ENCODE peak calls at places on chromosomes 2 and 18, in six cellular contexts. G, B, Y, A, M and R are unnamed samples.

GRCh38 chr18:48488388-48488850 is 50.4 kb upstream of the CTIF start:
- DNase-seq in M (peak), B (peak), A (no peak), G (no peak), Y (peak), R (peak)

GRCh38 chr2:242034138-242034537 is 164.6 kb downstream of the RTP5 start:
- DNase-seq in Y (no peak), A (no peak), G (no peak), M (no peak), B (no peak), R (no peak)

GRCh38 chr2:67799889-67800288 is 262.9 kb downstream of the C1D start:
- DNase-seq in G (no peak), B (no peak), A (no peak), M (no peak), Y (no peak), R (no peak)

GRCh38 chr18:63074987-63075404 is 244.6 kb downstream of the BCL2 start:
- DNase-seq in B (peak), A (peak), Y (peak), M (peak), G (peak), R (peak)

GRCh38 chr18:21296045-21296444 is 54.0 kb downstream of the GREB1L start:
- DNase-seq in Y (no peak), B (no peak), A (no peak), G (no peak), M (no peak), R (no peak)

GRCh38 chr2:189015378-189015777 is 41.2 kb downstream of the COL3A1 start:
- DNase-seq in G (no peak), M (peak), A (no peak), Y (no peak), B (no peak), R (peak)

GRCh38 chr2:237162959-237163358 is 77.3 kb downstream of the COPS8 start:
- DNase-seq in B (no peak), Y (no peak), M (no peak), A (no peak), G (no peak), R (no peak)

GRCh38 chr2:140472676-140473075 is 1658.1 kb downstream of the LRP1B start:
- DNase-seq in G (no peak), A (no peak), M (peak), Y (no peak), B (no peak), R (no peak)

GRCh38 chr18:12742453-12742852 is 39.6 kb downstream of the PSMG2 start:
- DNase-seq in B (peak), G (no peak), A (no peak), Y (peak), M (peak), R (no peak)

GRCh38 chr2:215900865-215901264 is 112.5 kb downstream of the MREG start:
- DNase-seq in G (no peak), Y (peak), B (no peak), A (no peak), M (no peak), R (no peak)

GRCh38 chr18:75173125-75173432 is 35.9 kb downstream of the PTGR3 start:
- DNase-seq in A (peak), Y (no peak), G (no peak), M (no peak), B (peak), R (peak)

GRCh38 chr2:191247381-191248057 is 2.3 kb downstream of the MYO1B start:
- DNase-seq in A (no peak), Y (peak), B (peak), G (no peak), M (peak), R (peak)